ENCODE peak calls at places on chromosome 5, in four cellular contexts. M is DND-41, R is PC-3, X is endothelial cell of umbilical vein. Q is an unnamed sample.

GRCh38 chr5:58871648-58872242 is 288.9 kb downstream of the RAB3C start:
- DNase-seq in X (peak), R (peak), M (peak), Q (no peak)

GRCh38 chr5:64000096-64000495 is 37.9 kb upstream of the HTR1A start:
- DNase-seq in M (no peak), R (no peak), X (no peak), Q (no peak)

GRCh38 chr5:88836195-88836838 is 46.7 kb downstream of the MEF2C start:
- DNase-seq in M (no peak), R (no peak), X (peak), Q (no peak)

GRCh38 chr5:120677481-120677880 is 213.4 kb downstream of the PRR16 start:
- DNase-seq in M (no peak), R (no peak), X (no peak), Q (no peak)

GRCh38 chr5:540215-541147 is 16.2 kb upstream of the SLC9A3 start:
- DNase-seq in M (no peak), R (no peak), X (no peak), Q (no peak)

GRCh38 chr5:56829137-56829536 is 13.8 kb downstream of the MAP3K1 start:
- DNase-seq in R (peak), X (no peak), M (no peak), Q (no peak)

GRCh38 chr5:175485631-175486030 is 7.3 kb downstream of the SFXN1 start:
- DNase-seq in X (no peak), R (no peak), M (no peak), Q (no peak)

GRCh38 chr5:176844706-176845391 is 34.5 kb downstream of the UNC5A start:
- DNase-seq in R (peak), X (no peak), M (no peak), Q (no peak)

GRCh38 chr5:150750469-150750868 is 8.3 kb downstream of the DCTN4 start:
- DNase-seq in M (no peak), X (peak), R (no peak), Q (no peak)

GRCh38 chr5:178404987-178405386 is 172.4 kb upstream of the PHYKPL start:
- DNase-seq in R (peak), M (no peak), X (no peak), Q (no peak)

GRCh38 chr5:159096555-159097460 is 2.9 kb downstream of the EBF1 start:
- DNase-seq in R (no peak), X (no peak), M (no peak), Q (no peak)

GRCh38 chr5:159098285-159099048 is 1.2 kb downstream of the EBF1 start:
- DNase-seq in R (no peak), X (no peak), M (no peak), Q (no peak)

GRCh38 chr5:159095882-159096554 is 3.7 kb downstream of the EBF1 start:
- DNase-seq in X (no peak), M (no peak), R (no peak), Q (no peak)

GRCh38 chr5:159099049-159099760 is 511 bp downstream of the EBF1 start:
- DNase-seq in R (peak), X (peak), M (peak), Q (no peak)

GRCh38 chr5:159097461-159098284 is 2.0 kb downstream of the EBF1 start:
- DNase-seq in M (peak), R (no peak), X (no peak), Q (no peak)
- H3K9ac ChIP-seq in M (peak), R (no peak), X (no peak), Q (no peak)

GRCh38 chr5:109997191-109997590 is 307.5 kb downstream of the MAN2A1 start:
- DNase-seq in R (no peak), M (no peak), X (no peak), Q (no peak)

GRCh38 chr5:109994135-109994534 is 304.4 kb downstream of the MAN2A1 start:
- DNase-seq in R (no peak), X (no peak), M (no peak), Q (no peak)

GRCh38 chr5:109998717-109999116 is 309.0 kb downstream of the MAN2A1 start:
- DNase-seq in M (no peak), R (no peak), X (no peak), Q (no peak)

GRCh38 chr5:109996246-109996645 is 306.5 kb downstream of the MAN2A1 start:
- DNase-seq in M (no peak), R (peak), X (no peak), Q (no peak)

GRCh38 chr5:109998208-109998607 is 308.5 kb downstream of the MAN2A1 start:
- DNase-seq in X (no peak), R (no peak), M (no peak), Q (no peak)
- TF ChIP-seq CTCF in X (no peak), R (no peak), M (no peak), Q (no peak)

DNA sequence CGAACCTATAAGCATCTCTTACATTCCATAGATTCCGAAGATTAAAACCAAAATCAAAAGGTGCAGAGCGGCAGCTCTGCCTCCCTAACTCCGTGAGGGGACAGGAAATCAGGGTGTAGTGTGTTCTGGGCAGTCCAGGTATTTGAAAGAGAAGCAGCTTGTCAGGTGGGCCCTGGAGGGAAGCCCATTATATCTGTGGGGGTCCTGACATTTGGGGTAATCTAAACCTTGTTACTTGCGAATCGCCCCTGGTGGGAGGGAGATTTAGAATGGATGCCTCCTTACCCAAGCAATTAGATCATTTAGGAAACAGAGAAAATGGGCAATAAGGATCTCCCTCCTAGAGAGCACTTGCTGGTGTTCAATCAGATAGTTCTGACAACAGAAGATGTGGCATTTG is 126.9 kb downstream of the EFNA5 start:
- DNase-seq in X (no peak), M (no peak), R (no peak), Q (no peak)
- H2AFZ ChIP-seq in X (no peak), M (no peak), R (no peak), Q (no peak)

GRCh38 chr5:179762079-179762780 is 29.6 kb downstream of the MAML1 start:
- DNase-seq in M (peak), R (peak), X (no peak), Q (no peak)
- H3K9ac ChIP-seq in M (no peak), R (no peak), X (no peak), Q (peak)

DNA sequence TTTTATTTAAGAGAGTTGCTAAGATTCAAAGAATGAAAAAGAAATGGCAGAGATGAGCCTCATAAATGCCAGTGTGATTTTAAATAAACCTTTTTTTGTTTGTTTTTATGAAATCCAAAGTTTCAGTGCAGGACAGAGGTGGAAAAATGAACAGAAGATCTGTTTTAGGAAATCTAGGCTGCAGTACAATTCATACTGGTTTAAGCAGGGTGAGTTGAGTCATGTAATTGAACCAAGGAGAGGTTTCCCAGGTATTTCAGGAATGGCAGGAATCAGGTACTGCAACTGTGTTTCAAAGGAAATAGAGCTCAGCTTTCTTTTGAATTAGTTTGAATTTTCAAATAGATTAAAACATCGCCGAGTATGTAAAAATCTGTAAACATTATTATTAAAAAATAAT is 3.0 kb upstream of the ANKRD31 start:
- DNase-seq in R (peak), M (no peak), X (no peak), Q (no peak)
- TF ChIP-seq CTCF in R (no peak), M (no peak), X (no peak), Q (no peak)

GRCh38 chr5:91288517-91288916 is 94.6 kb downstream of the ARRDC3 start:
- DNase-seq in X (no peak), R (no peak), M (no peak), Q (no peak)
- H2AFZ ChIP-seq in X (no peak), R (no peak), M (no peak), Q (no peak)

GRCh38 chr5:167644619-167645018 is 646.8 kb upstream of the WWC1 start:
- DNase-seq in X (no peak), M (no peak), R (peak), Q (no peak)
- H3K9ac ChIP-seq in X (no peak), M (no peak), R (no peak), Q (peak)

Q was measured in keratinocyte.